ENCODE peak calls at places on chromosomes 7 and 10, in five cellular contexts. K, Y, T, L and J are unnamed samples.

GRCh38 chr7:31044531-31044930 is 7.6 kb upstream of the ADCYAP1R1 start:
- DNase-seq in K (no peak), Y (no peak), T (no peak), L (no peak), J (no peak)

GRCh38 chr7:767941-768729 is 41.1 kb upstream of the PRKAR1B start:
- DNase-seq in K (peak), Y (no peak), T (no peak), L (peak), J (no peak)

GRCh38 chr10:67602268-67602950 is 93.6 kb downstream of the CTNNA3 start:
- DNase-seq in K (no peak), Y (peak), T (no peak), L (peak), J (no peak)

GRCh38 chr10:78316451-78316931 is 282.8 kb downstream of the RPS24 start:
- DNase-seq in K (no peak), Y (peak), T (no peak), L (peak), J (peak)

GRCh38 chr10:85977642-85978041 is 389.0 kb downstream of the GRID1 start:
- DNase-seq in K (no peak), Y (no peak), T (no peak), L (no peak), J (no peak)

GRCh38 chr10:43644252-43644651 is 4.4 kb downstream of the ZNF32 start:
- DNase-seq in K (no peak), Y (peak), T (no peak), L (peak), J (no peak)

GRCh38 chr10:49173201-49173772 is 14.9 kb downstream of the TMEM273 start:
- DNase-seq in K (no peak), Y (no peak), T (no peak), L (no peak), J (no peak)

GRCh38 chr7:19397917-19398316 is 252.7 kb upstream of the FERD3L start:
- DNase-seq in K (no peak), Y (peak), T (peak), L (peak), J (no peak)

GRCh38 chr10:109922353-109922975 is 847 bp downstream of the XPNPEP1 start:
- DNase-seq in K (peak), Y (peak), T (no peak), L (no peak), J (no peak)

GRCh38 chr10:77810446-77811335 is 115.9 kb downstream of the DLG5 start:
- DNase-seq in K (no peak), Y (no peak), T (no peak), L (no peak), J (no peak)

GRCh38 chr10:26413375-26413774 is 24.8 kb upstream of the APBB1IP start:
- DNase-seq in K (no peak), Y (no peak), T (no peak), L (no peak), J (no peak)

GRCh38 chr10:133442191-133442966 is 11.4 kb upstream of the SCART1 start:
- DNase-seq in K (peak), Y (no peak), T (no peak), L (no peak), J (peak)

GRCh38 chr7:141012696-141013344 is 1.9 kb downstream of the MRPS33 start:
- DNase-seq in K (no peak), Y (peak), T (no peak), L (peak), J (no peak)

GRCh38 chr10:66680886-66681285 is 244.9 kb upstream of the LRRTM3 start:
- DNase-seq in K (no peak), Y (peak), T (no peak), L (peak), J (no peak)

GRCh38 chr10:32446701-32447406 is 914 bp downstream of the CCDC7 start:
- DNase-seq in K (peak), Y (peak), T (no peak), L (peak), J (no peak)

GRCh38 chr7:28747404-28747803 is 210.7 kb downstream of the TRIL start:
- DNase-seq in K (no peak), Y (no peak), T (no peak), L (no peak), J (no peak)